ENCODE peak calls at places on chromosomes 13 and 19, in six cellular contexts. X is thoracic aorta, P is cardiac fibroblast, T is AG04450, Q is lower leg skin, S is psoas muscle. R is an unnamed sample.

GRCh38 chr13:19864018-19864338 is 529 bp upstream of the ZMYM5 start:
- DNase-seq in S (peak), X (no peak), P (peak), Q (no peak), T (no peak), R (peak)

GRCh38 chr19:6418562-6418932 is 6.1 kb downstream of the KHSRP start:
- DNase-seq in Q (no peak), X (no peak), P (no peak), T (no peak), S (no peak), R (no peak)

GRCh38 chr13:38167164-38167822 is 182.4 kb upstream of the UFM1 start:
- DNase-seq in Q (no peak), S (no peak), P (no peak), X (no peak), T (no peak), R (no peak)

GRCh38 chr19:4800591-4801081 is 9.1 kb downstream of the FEM1A start:
- DNase-seq in S (peak), Q (peak), X (no peak), T (no peak), P (no peak), R (no peak)

GRCh38 chr13:45607931-45608330 is 7.6 kb downstream of the ERICH6B start:
- DNase-seq in S (no peak), Q (no peak), X (no peak), T (no peak), P (no peak), R (peak)

GRCh38 chr13:70568571-70568970 is 460.3 kb upstream of the KLHL1 start:
- DNase-seq in T (no peak), S (no peak), P (peak), Q (no peak), X (no peak), R (peak)

GRCh38 chr13:110546933-110547332 is 14.6 kb downstream of the RAB20 start:
- DNase-seq in Q (peak), X (no peak), T (peak), S (peak), P (peak), R (peak)

GRCh38 chr19:51660975-51661600 is 14.5 kb upstream of the SIGLEC14 start:
- DNase-seq in T (peak), X (no peak), P (peak), Q (peak), S (peak), R (peak)

GRCh38 chr19:40101813-40102212 is 11.1 kb upstream of the ZNF780A start:
- DNase-seq in P (no peak), X (no peak), T (no peak), Q (no peak), S (no peak), R (no peak)

GRCh38 chr13:81738364-81738763 is 1397.4 kb upstream of the SPRY2 start:
- DNase-seq in X (no peak), S (no peak), Q (no peak), P (no peak), T (no peak), R (no peak)

GRCh38 chr19:16442386-16443276 is 29.1 kb downstream of the EPS15L1 start:
- DNase-seq in P (no peak), X (no peak), S (peak), Q (no peak), T (no peak), R (no peak)

GRCh38 chr13:30880756-30881155 is 25.3 kb upstream of the MEDAG start:
- DNase-seq in P (peak), X (no peak), S (no peak), Q (peak), T (peak), R (peak)

GRCh38 chr19:11457831-11458230 is 22.4 kb downstream of the PRKCSH start:
- DNase-seq in P (no peak), Q (no peak), T (no peak), X (no peak), S (no peak), R (no peak)

GRCh38 chr13:41505209-41505835 is 48.0 kb downstream of the RGCC start:
- DNase-seq in T (peak), X (no peak), Q (no peak), S (no peak), P (peak), R (peak)

GRCh38 chr19:32691952-32692726 is 518 bp downstream of the NUDT19 start:
- DNase-seq in X (no peak), T (no peak), Q (peak), S (peak), P (peak), R (peak)

GRCh38 chr19:2145831-2146241 is 5.5 kb downstream of the AP3D1 start:
- DNase-seq in X (no peak), T (no peak), S (no peak), P (no peak), Q (no peak), R (no peak)

GRCh38 chr13:64410654-64411053 is 2819.5 kb downstream of the PCDH9 start:
- DNase-seq in S (no peak), P (no peak), Q (no peak), T (no peak), X (no peak), R (no peak)

GRCh38 chr19:44576843-44577565 is 36.4 kb upstream of the IGSF23 start:
- DNase-seq in X (no peak), S (no peak), T (no peak), Q (no peak), P (peak), R (peak)

GRCh38 chr13:79222427-79223205 is 183.4 kb downstream of the RBM26 start:
- DNase-seq in P (no peak), X (no peak), Q (no peak), S (no peak), T (no peak), R (no peak)

GRCh38 chr19:5407356-5407755 is 47.9 kb upstream of the ZNRF4 start:
- DNase-seq in Q (no peak), T (no peak), P (peak), S (no peak), X (no peak), R (peak)

GRCh38 chr13:100534147-100534818 is 54.3 kb downstream of the GGACT start:
- DNase-seq in S (no peak), X (no peak), P (no peak), Q (no peak), T (no peak), R (no peak)

GRCh38 chr19:7505288-7505681 is 10.6 kb upstream of the ZNF358 start:
- DNase-seq in X (no peak), S (no peak), T (no peak), Q (no peak), P (no peak), R (no peak)

GRCh38 chr13:86051134-86052103 is 252.2 kb upstream of the SLITRK6 start:
- DNase-seq in X (no peak), S (no peak), Q (no peak), P (no peak), T (no peak), R (no peak)

GRCh38 chr19:50677636-50678035 is 28.4 kb downstream of the C19orf81 start:
- DNase-seq in S (no peak), P (no peak), T (no peak), X (no peak), Q (no peak), R (no peak)

GRCh38 chr13:44703371-44703770 is 127.2 kb upstream of the TSC22D1 start:
- DNase-seq in P (peak), T (no peak), X (no peak), S (no peak), Q (no peak), R (peak)

GRCh38 chr19:8224394-8225145 is 15.4 kb downstream of the CERS4 start:
- DNase-seq in P (peak), S (peak), Q (peak), X (no peak), T (no peak), R (no peak)

GRCh38 chr19:41811036-41811435 is 14.6 kb downstream of the CEACAM3 start:
- DNase-seq in P (no peak), Q (peak), S (no peak), T (no peak), X (no peak), R (no peak)

GRCh38 chr19:11179716-11180297 is 17.5 kb downstream of the KANK2 start:
- DNase-seq in X (no peak), S (no peak), P (peak), T (no peak), Q (no peak), R (no peak)

GRCh38 chr13:47809411-47809810 is 191.7 kb downstream of the SUCLA2 start:
- DNase-seq in S (no peak), T (no peak), X (no peak), P (no peak), Q (no peak), R (no peak)

GRCh38 chr19:29942404-29943261 is 594 bp downstream of the URI1 start:
- DNase-seq in X (no peak), T (no peak), P (peak), Q (no peak), S (peak), R (peak)

GRCh38 chr19:49559928-49560327 is 20.4 kb downstream of the NOSIP start:
- DNase-seq in T (no peak), P (no peak), X (no peak), S (no peak), Q (no peak), R (no peak)

GRCh38 chr13:76383671-76384461 is 502.3 kb downstream of the KCTD12 start:
- DNase-seq in T (peak), S (no peak), Q (peak), X (no peak), P (peak), R (peak)

GRCh38 chr19:37987356-37988332 is 80.6 kb downstream of the SIPA1L3 start:
- DNase-seq in T (no peak), X (no peak), S (no peak), P (no peak), Q (no peak), R (no peak)
- TF ChIP-seq CTCF in T (peak), X (no peak), S (no peak), P (peak), Q (no peak), R (peak)

GRCh38 chr19:57888107-57888493 is 737 bp downstream of the ZNF814 start:
- DNase-seq in P (peak), S (no peak), Q (no peak), T (no peak), X (no peak), R (no peak)

GRCh38 chr19:57887195-57887941 is 1.5 kb downstream of the ZNF814 start:
- DNase-seq in Q (no peak), T (no peak), X (no peak), S (no peak), P (peak), R (no peak)

GRCh38 chr19:57886046-57886445 is 2.8 kb downstream of the ZNF814 start:
- DNase-seq in T (no peak), Q (no peak), X (no peak), P (no peak), S (no peak), R (no peak)

GRCh38 chr19:57888494-57889231 is at the start of gene ZNF814:
- DNase-seq in S (peak), P (peak), Q (peak), X (peak), T (peak), R (peak)
- TF ChIP-seq CTCF in S (peak), P (no peak), Q (no peak), X (peak), T (peak), R (peak)

GRCh38 chr19:952049-952679 is 26.3 kb downstream of the ARID3A start:
- DNase-seq in Q (no peak), S (no peak), X (no peak), T (no peak), P (no peak), R (no peak)

GRCh38 chr19:952680-953500 is 27.1 kb downstream of the ARID3A start:
- DNase-seq in T (no peak), X (no peak), S (no peak), P (no peak), Q (no peak), R (no peak)

GRCh38 chr19:948842-949496 is 23.1 kb downstream of the ARID3A start:
- DNase-seq in S (no peak), Q (no peak), T (no peak), X (no peak), P (no peak), R (no peak)

GRCh38 chr19:947707-948533 is 22.1 kb downstream of the ARID3A start:
- DNase-seq in Q (peak), X (no peak), P (no peak), S (peak), T (no peak), R (no peak)

GRCh38 chr19:950352-951066 is 24.7 kb downstream of the ARID3A start:
- DNase-seq in S (no peak), X (no peak), T (no peak), P (no peak), Q (no peak), R (no peak)
- TF ChIP-seq CTCF in S (no peak), X (no peak), T (no peak), P (no peak), Q (no peak), R (no peak)

DNA sequence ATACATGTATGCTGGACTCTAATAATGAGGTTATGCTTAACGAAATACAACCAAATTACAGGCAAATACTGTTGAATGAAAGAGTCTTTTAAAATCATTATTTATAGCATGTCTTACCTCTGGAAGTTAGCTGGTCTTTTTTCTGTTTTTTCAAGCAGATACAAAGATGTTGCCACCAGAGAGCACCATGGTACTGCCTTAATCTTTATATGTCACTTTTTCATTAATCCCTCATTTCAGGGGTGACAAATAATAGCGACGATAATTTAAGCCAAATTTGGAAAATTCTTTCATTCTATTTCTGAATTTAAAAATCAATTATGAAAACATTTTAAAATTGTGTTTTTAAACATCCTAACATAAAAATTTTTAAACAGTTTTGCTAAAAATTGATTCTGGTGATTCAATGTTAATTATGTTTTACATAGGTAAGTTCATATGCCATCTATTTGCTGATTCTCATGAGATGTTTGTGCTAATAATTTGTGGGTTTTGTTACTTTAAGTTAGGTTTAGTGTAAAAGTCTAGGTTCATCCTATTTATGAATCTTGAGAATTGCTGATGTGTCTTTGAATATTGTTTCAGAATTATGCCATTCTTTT is 379.3 kb upstream of the SGCG start:
- DNase-seq in T (no peak), P (peak), S (no peak), Q (no peak), X (no peak), R (peak)
- TF ChIP-seq CTCF in T (no peak), P (no peak), S (peak), Q (no peak), X (peak), R (peak)

DNA sequence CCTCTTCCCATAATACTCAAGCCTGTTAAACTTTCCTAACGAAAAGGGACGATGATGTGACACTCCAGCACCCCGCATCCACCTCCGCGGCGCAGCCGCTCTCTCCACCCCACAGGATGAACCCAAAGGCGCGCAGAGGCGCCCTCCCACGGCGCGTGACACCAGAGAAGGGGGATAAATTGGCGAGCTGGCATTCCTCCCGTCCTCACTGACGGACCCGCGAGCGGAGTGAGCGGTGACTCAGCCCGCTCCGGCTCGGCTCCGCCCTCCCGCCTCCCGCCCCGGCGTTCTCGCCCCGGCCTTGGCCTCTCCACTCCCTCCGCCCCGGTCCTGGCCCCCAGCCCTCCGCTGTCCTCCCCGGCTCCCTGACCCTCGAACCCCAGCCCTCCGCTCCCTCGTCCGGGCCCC is 590 bp downstream of the TUBGCP3 start:
- DNase-seq in X (peak), P (peak), S (peak), Q (peak), T (peak), R (peak)
- TF ChIP-seq CTCF in X (no peak), P (no peak), S (no peak), Q (no peak), T (no peak), R (peak)

R was measured in AG10803.